ENCODE peak calls at places on chromosomes 7 and 10, in five cellular contexts. J, D, I, B and N are unnamed samples.

GRCh38 chr10:3785849-3786290 is 861 bp upstream of the KLF6 start:
- ATAC-seq in J (no peak), D (peak; percentile 3), I (peak; percentile 6), B (peak; percentile 5), N (peak; percentile 9)

GRCh38 chr10:6950133-6950532 is 370.1 kb upstream of the PRKCQ start:
- ATAC-seq in J (no peak), D (no peak), I (no peak), B (no peak), N (peak; percentile 48)

GRCh38 chr10:14562197-14562596 is 212.5 kb downstream of the FAM107B start:
- ATAC-seq in J (peak; percentile 12), D (peak; percentile 25), I (no peak), B (peak; percentile 41), N (peak; percentile 67)

GRCh38 chr7:52431082-52431815 is 604.2 kb upstream of the POM121L12 start:
- ATAC-seq in J (no peak), D (no peak), I (no peak), B (no peak), N (no peak)

GRCh38 chr10:132607961-132608495 is 70.4 kb downstream of the INPP5A start:
- ATAC-seq in J (peak; percentile 10), D (no peak), I (no peak), B (no peak), N (no peak)

GRCh38 chr7:69643708-69644445 is 45.6 kb downstream of the AUTS2 start:
- ATAC-seq in J (no peak), D (no peak), I (peak; percentile 54), B (no peak), N (no peak)

GRCh38 chr7:138918756-138919155 is 62.4 kb downstream of the KIAA1549 start:
- ATAC-seq in J (no peak), D (no peak), I (no peak), B (no peak), N (no peak)

GRCh38 chr7:140084972-140085371 is 22.2 kb upstream of the PARP12 start:
- ATAC-seq in J (peak; percentile 60), D (peak; percentile 54), I (no peak), B (peak; percentile 76), N (peak; percentile 84)

GRCh38 chr10:74208081-74208480 is 57.1 kb downstream of the ADK start:
- ATAC-seq in J (peak; percentile 22), D (no peak), I (peak; percentile 37), B (no peak), N (no peak)

GRCh38 chr7:30321992-30322637 is 37.7 kb downstream of the ZNRF2 start:
- ATAC-seq in J (peak; percentile 86), D (peak; percentile 78), I (peak; percentile 90), B (peak; percentile 32), N (peak; percentile 60)

GRCh38 chr10:71161429-71161828 is 50.9 kb upstream of the UNC5B start:
- ATAC-seq in J (no peak), D (no peak), I (no peak), B (no peak), N (peak; percentile 42)

GRCh38 chr10:86632009-86632800 is 22.1 kb upstream of the OPN4 start:
- ATAC-seq in J (no peak), D (no peak), I (peak; percentile 84), B (peak; percentile 35), N (no peak)

GRCh38 chr10:82982110-82982608 is 1107.2 kb downstream of the NRG3 start:
- ATAC-seq in J (no peak), D (no peak), I (peak; percentile 82), B (no peak), N (no peak)

GRCh38 chr7:28800150-28800549 is 158.0 kb downstream of the TRIL start:
- ATAC-seq in J (peak; percentile 53), D (no peak), I (peak; percentile 66), B (no peak), N (no peak)

GRCh38 chr7:38303866-38304265 is 30.4 kb upstream of the TARP start:
- ATAC-seq in J (no peak), D (no peak), I (no peak), B (peak; percentile 75), N (peak; percentile 60)

GRCh38 chr7:67387851-67388250 is 391.2 kb downstream of the TYW1 start:
- ATAC-seq in J (no peak), D (no peak), I (no peak), B (no peak), N (no peak)

GRCh38 chr10:114306116-114306973 is 67.3 kb downstream of the VWA2 start:
- ATAC-seq in J (no peak), D (no peak), I (no peak), B (no peak), N (no peak)

GRCh38 chr10:66910676-66911075 is 15.2 kb upstream of the LRRTM3 start:
- ATAC-seq in J (no peak), D (no peak), I (no peak), B (no peak), N (no peak)

GRCh38 chr7:16202298-16202697 is 219.0 kb downstream of the CRPPA start:
- ATAC-seq in J (no peak), D (no peak), I (peak; percentile 51), B (no peak), N (no peak)

GRCh38 chr7:53015463-53015862 is 20.0 kb upstream of the POM121L12 start:
- ATAC-seq in J (no peak), D (no peak), I (no peak), B (no peak), N (no peak)

GRCh38 chr7:35905555-35905954 is 104.7 kb downstream of the SEPTIN7 start:
- ATAC-seq in J (no peak), D (no peak), I (peak; percentile 20), B (no peak), N (no peak)

GRCh38 chr10:32139223-32140073 is 83.2 kb upstream of the KIF5B start:
- ATAC-seq in J (peak; percentile 88), D (no peak), I (peak; percentile 95), B (no peak), N (peak; percentile 79)

GRCh38 chr10:9137368-9137767 is 1082.9 kb downstream of the GATA3 start:
- ATAC-seq in J (no peak), D (no peak), I (no peak), B (no peak), N (no peak)

GRCh38 chr7:117993377-117994003 is 120.2 kb upstream of the CTTNBP2 start:
- ATAC-seq in J (no peak), D (no peak), I (no peak), B (no peak), N (peak; percentile 21)

GRCh38 chr7:23287612-23288011 is 11.5 kb upstream of the MALSU1 start:
- ATAC-seq in J (peak; percentile 18), D (no peak), I (no peak), B (no peak), N (peak; percentile 72)

GRCh38 chr7:107213193-107213788 is 44.5 kb downstream of the HBP1 start:
- ATAC-seq in J (no peak), D (no peak), I (peak; percentile 79), B (no peak), N (no peak)

GRCh38 chr7:17988136-17988535 is 39.5 kb downstream of the PRPS1L1 start:
- ATAC-seq in J (no peak), D (no peak), I (peak; percentile 68), B (no peak), N (no peak)